ENCODE peak calls at places on chromosomes 2 and 18, in eight cellular contexts. P, S, Q, N, L, Z, B and X are unnamed samples.

GRCh38 chr2:100876231-100876860 is 56.4 kb downstream of the NPAS2 start:
- DNase-seq in P (no peak), S (no peak), Q (no peak), N (no peak), L (no peak), Z (no peak), B (no peak), X (no peak)

GRCh38 chr18:79937103-79937860 is 14.2 kb downstream of the SLC66A2 start:
- DNase-seq in P (no peak), S (no peak), Q (no peak), N (no peak), L (no peak), Z (peak), B (no peak), X (no peak)

GRCh38 chr2:120432976-120433815 is 87.3 kb downstream of the INHBB start:
- DNase-seq in P (no peak), S (no peak), Q (no peak), N (no peak), L (no peak), Z (no peak), B (no peak), X (no peak)

GRCh38 chr18:46632401-46633089 is 24.5 kb downstream of the LOXHD1 start:
- DNase-seq in P (peak), S (peak), Q (peak), N (no peak), L (no peak), Z (peak), B (no peak), X (peak)

GRCh38 chr2:174659069-174659900 is 61.7 kb upstream of the WIPF1 start:
- DNase-seq in P (no peak), S (no peak), Q (no peak), N (no peak), L (no peak), Z (no peak), B (no peak), X (no peak)

GRCh38 chr2:88735133-88735532 is 43.7 kb downstream of the RPIA start:
- DNase-seq in P (no peak), S (no peak), Q (peak), N (no peak), L (no peak), Z (no peak), B (no peak), X (no peak)

GRCh38 chr2:181812106-181812745 is 79.3 kb upstream of the ITPRID2 start:
- DNase-seq in P (no peak), S (peak), Q (no peak), N (no peak), L (no peak), Z (no peak), B (no peak), X (no peak)

GRCh38 chr18:59485382-59485781 is 126.3 kb upstream of the LMAN1 start:
- DNase-seq in P (no peak), S (no peak), Q (no peak), N (no peak), L (no peak), Z (no peak), B (no peak), X (no peak)

GRCh38 chr2:893311-893710 is 57.3 kb upstream of the SNTG2 start:
- DNase-seq in P (no peak), S (no peak), Q (peak), N (peak), L (no peak), Z (no peak), B (peak), X (no peak)

GRCh38 chr2:84807063-84807485 is 73.8 kb downstream of the TRABD2A start:
- DNase-seq in P (no peak), S (peak), Q (peak), N (no peak), L (no peak), Z (no peak), B (no peak), X (peak)

GRCh38 chr2:41136966-41137494 is 685.1 kb upstream of the SLC8A1 start:
- DNase-seq in P (no peak), S (no peak), Q (peak), N (no peak), L (no peak), Z (no peak), B (no peak), X (no peak)

GRCh38 chr2:48279347-48279746 is 250.6 kb upstream of the STON1 start:
- DNase-seq in P (no peak), S (no peak), Q (no peak), N (peak), L (no peak), Z (no peak), B (no peak), X (no peak)

GRCh38 chr2:130846686-130847375 is 10.1 kb downstream of the ARHGEF4 start:
- DNase-seq in P (no peak), S (peak), Q (no peak), N (no peak), L (no peak), Z (no peak), B (no peak), X (peak)

GRCh38 chr2:8477511-8478132 is 204.2 kb upstream of the ID2 start:
- DNase-seq in P (no peak), S (no peak), Q (peak), N (no peak), L (no peak), Z (no peak), B (peak), X (no peak)

GRCh38 chr2:104468846-104469245 is 385.1 kb upstream of the POU3F3 start:
- DNase-seq in P (no peak), S (no peak), Q (no peak), N (no peak), L (no peak), Z (no peak), B (no peak), X (no peak)

GRCh38 chr18:37566479-37567060 is 972 bp upstream of the CELF4 start:
- DNase-seq in P (no peak), S (no peak), Q (no peak), N (peak), L (peak), Z (no peak), B (no peak), X (no peak)

GRCh38 chr2:27920148-27920885 is 29.8 kb downstream of the BABAM2 start:
- DNase-seq in P (peak), S (no peak), Q (no peak), N (no peak), L (no peak), Z (no peak), B (peak), X (peak)

GRCh38 chr2:164538250-164538866 is 82.9 kb downstream of the GRB14 start:
- DNase-seq in P (no peak), S (peak), Q (peak), N (peak), L (no peak), Z (no peak), B (peak), X (peak)

GRCh38 chr2:225457462-225457861 is 58.0 kb downstream of the NYAP2 start:
- DNase-seq in P (no peak), S (no peak), Q (no peak), N (no peak), L (no peak), Z (no peak), B (no peak), X (no peak)

GRCh38 chr2:176669398-176670174 is 400.3 kb downstream of the MTX2 start:
- DNase-seq in P (no peak), S (no peak), Q (no peak), N (no peak), L (no peak), Z (no peak), B (no peak), X (no peak)

GRCh38 chr2:195238366-195238765 is 418.7 kb upstream of the SLC39A10 start:
- DNase-seq in P (no peak), S (no peak), Q (no peak), N (no peak), L (no peak), Z (no peak), B (no peak), X (no peak)

GRCh38 chr2:181190711-181191110 is 210.3 kb downstream of the UBE2E3 start:
- DNase-seq in P (no peak), S (no peak), Q (peak), N (peak), L (no peak), Z (no peak), B (peak), X (no peak)

GRCh38 chr2:239393401-239393940 is 7.3 kb downstream of the HDAC4 start:
- DNase-seq in P (no peak), S (no peak), Q (peak), N (no peak), L (no peak), Z (no peak), B (no peak), X (no peak)

GRCh38 chr2:201532686-201533304 is 81.3 kb downstream of the STRADB start:
- DNase-seq in P (no peak), S (peak), Q (peak), N (no peak), L (no peak), Z (no peak), B (peak), X (peak)

GRCh38 chr2:33673937-33674336 is 74.8 kb upstream of the FAM98A start:
- DNase-seq in P (no peak), S (no peak), Q (peak), N (no peak), L (no peak), Z (no peak), B (peak), X (no peak)
- TF ChIP-seq CTCF in P (peak), S (peak), Q (peak), N (peak), L (peak), Z (peak), B (peak), X (peak)

DNA sequence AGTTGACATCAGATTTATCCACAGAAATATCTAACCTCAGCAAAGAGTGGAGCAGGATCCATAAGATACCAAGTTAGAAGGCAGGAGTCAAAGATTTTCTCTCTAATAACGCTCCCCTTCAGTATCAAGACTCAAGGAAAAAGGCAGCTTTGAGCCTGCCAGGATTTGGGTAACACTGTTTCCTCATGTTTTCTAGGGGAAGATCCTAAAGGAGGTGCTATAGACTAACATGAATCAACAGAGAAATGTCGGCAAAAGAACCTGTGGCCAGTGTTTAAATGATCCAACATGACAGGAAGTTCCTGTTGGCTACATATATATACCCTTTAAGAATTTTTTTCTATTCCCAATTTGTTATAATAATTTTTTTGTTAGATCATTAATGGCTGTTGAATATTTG is 402.3 kb downstream of the TGIF1 start:
- DNase-seq in P (no peak), S (no peak), Q (no peak), N (no peak), L (no peak), Z (no peak), B (peak), X (no peak)
- TF ChIP-seq CTCF in P (no peak), S (no peak), Q (no peak), N (peak), L (no peak), Z (no peak), B (no peak), X (no peak)

GRCh38 chr2:20726913-20727312 is 60.0 kb downstream of the GDF7 start:
- DNase-seq in P (no peak), S (no peak), Q (no peak), N (no peak), L (no peak), Z (no peak), B (no peak), X (no peak)

GRCh38 chr2:20725782-20726181 is 58.8 kb downstream of the GDF7 start:
- DNase-seq in P (no peak), S (no peak), Q (no peak), N (no peak), L (no peak), Z (no peak), B (no peak), X (no peak)

GRCh38 chr2:20724500-20725053 is 57.6 kb downstream of the GDF7 start:
- DNase-seq in P (no peak), S (no peak), Q (no peak), N (no peak), L (no peak), Z (no peak), B (no peak), X (no peak)

GRCh38 chr2:20723543-20723942 is 56.6 kb downstream of the GDF7 start:
- DNase-seq in P (no peak), S (no peak), Q (peak), N (no peak), L (no peak), Z (no peak), B (no peak), X (peak)

DNA sequence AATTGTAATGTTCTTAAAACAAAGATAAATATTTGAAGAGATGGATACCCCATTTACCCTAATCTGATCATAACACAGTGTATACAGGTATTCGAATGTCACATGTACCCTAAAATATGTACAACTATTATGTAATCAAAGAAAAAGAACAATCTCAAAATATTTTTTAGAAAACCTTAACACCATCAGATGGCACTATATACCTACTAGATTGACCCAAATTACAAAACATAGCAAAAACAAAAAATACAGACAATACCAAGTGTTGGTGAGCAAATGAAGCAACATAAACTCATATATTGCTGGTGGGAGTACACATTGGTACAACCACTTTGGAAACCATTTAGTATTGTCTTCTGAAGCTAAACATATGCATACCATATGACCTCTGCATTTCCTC is 55.6 kb downstream of the GDF7 start:
- DNase-seq in P (no peak), S (no peak), Q (no peak), N (no peak), L (no peak), Z (no peak), B (no peak), X (no peak)
- TF ChIP-seq CTCF in P (no peak), S (no peak), Q (no peak), N (no peak), L (no peak), Z (no peak), B (no peak), X (peak)

GRCh38 chr18:54440292-54440691 is 82.6 kb downstream of the C18orf54 start:
- DNase-seq in P (no peak), S (no peak), Q (no peak), N (no peak), L (no peak), Z (no peak), B (no peak), X (no peak)

DNA sequence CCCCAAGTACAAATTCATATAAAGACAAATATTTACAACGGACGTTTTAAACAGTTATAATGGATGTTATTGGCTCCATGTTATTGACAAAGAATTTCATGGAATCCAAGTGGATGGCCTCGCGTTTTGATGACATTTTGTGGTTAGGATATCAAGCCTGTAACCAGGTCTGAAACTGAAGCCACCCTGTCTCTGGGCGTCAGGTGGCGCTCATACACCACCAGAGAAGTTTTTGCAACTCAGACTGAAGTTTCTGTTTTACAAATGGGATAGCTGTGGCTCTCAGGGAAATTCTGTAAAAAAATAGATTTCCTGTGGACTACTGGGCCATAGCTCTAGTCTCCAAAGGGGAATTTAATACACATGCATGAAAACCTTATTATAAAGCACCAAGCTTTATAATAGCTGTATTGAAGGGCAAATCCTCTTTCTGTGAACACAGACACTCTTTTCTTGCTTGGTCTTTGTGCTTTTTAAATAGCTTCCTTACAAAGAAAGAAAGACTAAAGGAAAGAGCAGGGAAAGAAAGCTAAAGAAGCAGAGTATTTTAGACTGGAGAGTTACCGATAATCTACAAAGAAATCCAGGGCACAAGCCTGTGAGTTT is 86.7 kb downstream of the C18orf54 start:
- DNase-seq in P (peak), S (peak), Q (peak), N (peak), L (peak), Z (peak), B (peak), X (peak)
- TF ChIP-seq CTCF in P (peak), S (peak), Q (peak), N (peak), L (peak), Z (peak), B (peak), X (peak)

GRCh38 chr2:75155115-75155514 is 44.2 kb downstream of the TACR1 start:
- DNase-seq in P (no peak), S (no peak), Q (peak), N (no peak), L (no peak), Z (no peak), B (no peak), X (peak)

GRCh38 chr2:75157435-75157834 is 41.9 kb downstream of the TACR1 start:
- DNase-seq in P (no peak), S (no peak), Q (peak), N (no peak), L (no peak), Z (no peak), B (no peak), X (no peak)

DNA sequence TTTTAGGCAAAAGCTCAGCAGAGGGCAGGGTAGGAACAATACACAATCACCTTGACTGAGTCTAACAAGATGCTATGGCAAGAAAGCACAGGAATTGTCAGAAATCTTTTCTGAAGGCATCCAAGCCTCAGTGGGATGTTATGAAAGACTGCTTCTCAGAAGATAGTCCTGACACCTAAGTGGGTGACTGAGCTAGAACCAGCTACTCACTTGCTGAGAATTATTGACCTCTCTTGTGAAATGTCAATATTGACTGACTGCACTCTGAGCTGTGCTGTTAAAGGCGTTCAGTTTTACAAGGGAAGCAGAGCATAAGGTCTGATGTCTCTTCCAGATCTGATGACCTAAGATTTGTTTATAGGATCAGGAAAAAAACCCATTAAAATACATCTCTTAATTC is 46.1 kb downstream of the TACR1 start:
- DNase-seq in P (no peak), S (no peak), Q (no peak), N (no peak), L (no peak), Z (no peak), B (no peak), X (no peak)
- TF ChIP-seq CTCF in P (no peak), S (no peak), Q (no peak), N (no peak), L (no peak), Z (no peak), B (no peak), X (no peak)

GRCh38 chr2:68441994-68442322 is 25.1 kb downstream of the FBXO48 start:
- DNase-seq in P (no peak), S (no peak), Q (no peak), N (no peak), L (no peak), Z (no peak), B (no peak), X (no peak)
- TF ChIP-seq CTCF in P (peak), S (no peak), Q (no peak), N (no peak), L (no peak), Z (peak), B (no peak), X (peak)

GRCh38 chr2:107936427-107937359 is 49.6 kb upstream of the SLC5A7 start:
- DNase-seq in P (no peak), S (no peak), Q (no peak), N (peak), L (no peak), Z (no peak), B (peak), X (no peak)
- TF ChIP-seq CTCF in P (peak), S (peak), Q (peak), N (peak), L (peak), Z (peak), B (peak), X (peak)

GRCh38 chr2:235162544-235163197 is 210.9 kb downstream of the SH3BP4 start:
- DNase-seq in P (no peak), S (no peak), Q (no peak), N (no peak), L (no peak), Z (no peak), B (no peak), X (peak)
- TF ChIP-seq CTCF in P (no peak), S (no peak), Q (no peak), N (no peak), L (no peak), Z (no peak), B (no peak), X (no peak)

GRCh38 chr2:231394201-231395141 is 1.0 kb upstream of the B3GNT7 start:
- DNase-seq in P (no peak), S (no peak), Q (no peak), N (peak), L (no peak), Z (no peak), B (peak), X (no peak)
- TF ChIP-seq CTCF in P (peak), S (no peak), Q (peak), N (peak), L (peak), Z (no peak), B (peak), X (peak)

DNA sequence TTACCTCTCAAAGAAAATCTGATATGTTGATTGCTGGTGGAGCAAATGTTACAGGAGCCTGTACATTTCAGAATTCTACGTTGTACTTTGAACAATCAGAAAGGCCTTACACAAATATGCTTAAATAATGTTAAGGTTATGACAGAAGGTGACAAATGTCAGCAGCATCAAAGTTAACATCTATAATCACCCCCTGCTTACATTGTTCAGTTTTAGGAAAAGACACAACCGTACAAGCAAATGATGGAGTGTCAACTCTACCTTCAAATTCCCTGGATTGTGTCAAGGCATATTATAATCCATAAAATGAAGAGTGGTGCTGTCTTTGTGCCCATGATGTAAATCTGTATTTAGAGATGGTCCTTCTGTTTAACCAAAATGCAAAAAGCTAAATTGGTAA is 465.5 kb downstream of the ARHGAP15 start:
- DNase-seq in P (no peak), S (no peak), Q (no peak), N (no peak), L (no peak), Z (no peak), B (no peak), X (no peak)
- TF ChIP-seq CTCF in P (no peak), S (no peak), Q (no peak), N (no peak), L (no peak), Z (no peak), B (no peak), X (no peak)